ENCODE peak calls at places on chromosomes 7 and 10, in six cellular contexts. P is Panc1, Y is stromal cell of bone marrow, W is adrenal gland, K is HT-29, Q is T-helper 2 cell. V is an unnamed sample.

GRCh38 chr7:121697731-121698396 is 175.1 kb upstream of the PTPRZ1 start:
- DNase-seq in P (no peak), Y (peak), W (no peak), K (no peak), Q (no peak), V (peak)

GRCh38 chr7:50782376-50783208 is at the start of gene GRB10:
- DNase-seq in P (no peak), Y (no peak), W (peak), K (no peak), Q (no peak), V (peak)

GRCh38 chr7:116525913-116526857 is 1.3 kb downstream of the CAV1 start:
- DNase-seq in P (no peak), Y (peak), W (peak), K (peak), Q (peak), V (peak)

GRCh38 chr10:117261501-117261900 is 20.6 kb downstream of the SLC18A2 start:
- DNase-seq in P (no peak), Y (no peak), W (no peak), K (no peak), Q (no peak), V (no peak)

GRCh38 chr7:38846280-38846679 is 62.7 kb downstream of the VPS41 start:
- DNase-seq in P (no peak), Y (no peak), W (no peak), K (no peak), Q (no peak), V (peak)

GRCh38 chr7:142482899-142483658 is 225.2 kb upstream of the PRSS58 start:
- DNase-seq in P (no peak), Y (no peak), W (peak), K (peak), Q (no peak), V (peak)

GRCh38 chr10:131955591-131956340 is 26.0 kb downstream of the BNIP3 start:
- DNase-seq in P (no peak), Y (no peak), W (no peak), K (no peak), Q (no peak), V (no peak)

GRCh38 chr7:36116347-36117200 is 36.5 kb upstream of the EEPD1 start:
- DNase-seq in P (peak), Y (no peak), W (no peak), K (peak), Q (no peak), V (peak)

GRCh38 chr10:61907011-61907410 is 5.5 kb downstream of the ARID5B start:
- DNase-seq in P (no peak), Y (no peak), W (no peak), K (no peak), Q (no peak), V (no peak)

GRCh38 chr10:69486922-69487730 is 35.9 kb downstream of the TSPAN15 start:
- DNase-seq in P (no peak), Y (peak), W (no peak), K (no peak), Q (no peak), V (peak)

GRCh38 chr7:6705959-6706665 is 635 bp downstream of the ZNF12 start:
- DNase-seq in P (no peak), Y (no peak), W (peak), K (peak), Q (no peak), V (peak)

GRCh38 chr10:18606051-18606730 is 45.2 kb downstream of the NSUN6 start:
- DNase-seq in P (no peak), Y (no peak), W (no peak), K (no peak), Q (no peak), V (no peak)

GRCh38 chr10:75211007-75211735 is 575 bp downstream of the VDAC2 start:
- DNase-seq in P (no peak), Y (no peak), W (peak), K (peak), Q (no peak), V (peak)

GRCh38 chr7:504221-505081 is 15.2 kb downstream of the PDGFA start:
- DNase-seq in P (no peak), Y (no peak), W (no peak), K (no peak), Q (no peak), V (no peak)

GRCh38 chr7:29915481-29916215 is 74.0 kb downstream of the SCRN1 start:
- DNase-seq in P (no peak), Y (peak), W (peak), K (no peak), Q (no peak), V (no peak)

GRCh38 chr7:16669581-16669980 is 23.6 kb downstream of the BZW2 start:
- DNase-seq in P (no peak), Y (no peak), W (no peak), K (no peak), Q (no peak), V (peak)

GRCh38 chr7:102856036-102856435 is 56.8 kb upstream of the LRRC17 start:
- DNase-seq in P (no peak), Y (no peak), W (no peak), K (no peak), Q (no peak), V (no peak)

GRCh38 chr10:71933651-71934050 is 30.5 kb upstream of the CHST3 start:
- DNase-seq in P (no peak), Y (no peak), W (no peak), K (peak), Q (no peak), V (no peak)

GRCh38 chr7:26444554-26444953 is 152.9 kb downstream of the SNX10 start:
- DNase-seq in P (no peak), Y (no peak), W (no peak), K (no peak), Q (no peak), V (no peak)

GRCh38 chr10:125608474-125608873 is 74.5 kb downstream of the TEX36 start:
- DNase-seq in P (no peak), Y (no peak), W (no peak), K (no peak), Q (no peak), V (no peak)

GRCh38 chr7:131225619-131226101 is 102.0 kb upstream of the MKLN1 start:
- DNase-seq in P (no peak), Y (peak), W (peak), K (peak), Q (no peak), V (peak)

GRCh38 chr10:119365773-119366640 is 158.6 kb downstream of the GRK5 start:
- DNase-seq in P (no peak), Y (no peak), W (no peak), K (no peak), Q (no peak), V (no peak)

GRCh38 chr10:5272065-5272803 is 75.6 kb downstream of the AKR1C4 start:
- DNase-seq in P (no peak), Y (no peak), W (no peak), K (no peak), Q (no peak), V (no peak)

GRCh38 chr7:36205844-36206243 is 52.8 kb downstream of the EEPD1 start:
- DNase-seq in P (no peak), Y (no peak), W (no peak), K (no peak), Q (no peak), V (no peak)

GRCh38 chr10:43257210-43258031 is 9.4 kb downstream of the RASGEF1A start:
- DNase-seq in P (no peak), Y (no peak), W (peak), K (no peak), Q (no peak), V (no peak)

GRCh38 chr10:69065406-69066361 is 22.2 kb upstream of the SRGN start:
- DNase-seq in P (no peak), Y (peak), W (peak), K (no peak), Q (no peak), V (peak)

GRCh38 chr7:129210256-129210988 is 14.4 kb upstream of the AHCYL2 start:
- DNase-seq in P (no peak), Y (peak), W (peak), K (peak), Q (no peak), V (peak)

GRCh38 chr7:45646996-45647411 is 72.8 kb downstream of the ADCY1 start:
- DNase-seq in P (no peak), Y (no peak), W (peak), K (no peak), Q (no peak), V (peak)